ENCODE peak calls at places on chromosomes 3 and 15, in four cellular contexts. J is A549, X is HepG2, Y is K562. L is an unnamed sample.

GRCh38 chr3:28786446-28786845 is 437.8 kb upstream of the AZI2 start:
- DNase-seq in J (no peak), X (no peak), Y (no peak), L (no peak)

GRCh38 chr3:197238842-197239241 is 59.6 kb downstream of the DLG1 start:
- DNase-seq in J (no peak), X (no peak), Y (no peak), L (no peak)

GRCh38 chr3:3600665-3601340 is 198.4 kb upstream of the LRRN1 start:
- DNase-seq in J (no peak), X (no peak), Y (no peak), L (no peak)

GRCh38 chr3:42690191-42690590 is 4.9 kb downstream of the KLHL40 start:
- DNase-seq in J (no peak), X (no peak), Y (no peak), L (no peak)

GRCh38 chr3:51340989-51341636 is 44.0 kb upstream of the MANF start:
- DNase-seq in J (peak; percentile 4), X (peak; percentile 14), Y (no peak), L (no peak)

GRCh38 chr15:49370782-49371181 is 52.3 kb upstream of the FGF7 start:
- DNase-seq in J (peak; percentile 23), X (no peak), Y (no peak), L (no peak)

GRCh38 chr3:18062289-18063025 is 320.0 kb upstream of the TBC1D5 start:
- DNase-seq in J (no peak), X (no peak), Y (no peak), L (no peak)

GRCh38 chr3:30605005-30605404 is 1.4 kb upstream of the TGFBR2 start:
- DNase-seq in J (no peak), X (no peak), Y (no peak), L (no peak)

GRCh38 chr3:126202281-126203079 is 22.1 kb upstream of the ALDH1L1 start:
- DNase-seq in J (no peak), X (no peak), Y (no peak), L (no peak)

GRCh38 chr3:141289228-141289772 is 57.7 kb downstream of the PXYLP1 start:
- DNase-seq in J (no peak), X (no peak), Y (no peak), L (no peak)
- TF ChIP-seq PHF8 in J (no peak), X (no peak), Y (no peak), L (no peak)

DNA sequence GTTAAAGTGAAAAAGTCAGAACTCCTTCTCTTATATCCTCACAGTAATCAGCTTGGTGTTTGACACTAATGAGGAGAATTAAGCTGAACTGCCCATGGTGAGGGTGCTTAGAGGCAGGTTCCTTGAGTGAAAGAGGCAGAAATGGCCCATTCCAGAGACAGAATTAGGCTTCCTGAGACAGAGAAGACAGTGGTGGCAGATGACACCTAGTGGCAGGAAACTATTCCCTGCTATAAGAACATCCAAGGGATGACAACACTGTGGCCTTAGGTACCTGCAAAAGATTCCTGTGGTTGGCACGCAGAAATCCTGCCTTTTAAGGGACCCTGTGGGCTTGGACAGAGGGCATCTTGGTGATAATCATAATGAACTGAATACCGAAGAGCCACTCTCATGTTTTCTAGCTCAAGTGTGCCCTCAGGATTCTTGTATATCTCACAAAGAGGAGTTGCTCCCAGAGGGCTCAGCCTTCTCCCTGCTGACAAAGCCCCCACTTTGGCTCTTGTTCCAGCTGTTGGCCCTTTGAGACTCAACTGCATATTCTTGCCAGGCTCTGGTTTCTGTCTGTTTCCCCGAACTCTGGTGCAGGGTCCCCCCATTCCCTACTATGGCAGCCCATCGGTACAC is 56.0 kb downstream of the KBTBD12 start:
- DNase-seq in J (peak; percentile 63), X (peak; percentile 34), Y (peak; percentile 37), L (no peak)
- TF ChIP-seq MAFK in J (no peak), X (no peak), Y (no peak), L (no peak)

DNA sequence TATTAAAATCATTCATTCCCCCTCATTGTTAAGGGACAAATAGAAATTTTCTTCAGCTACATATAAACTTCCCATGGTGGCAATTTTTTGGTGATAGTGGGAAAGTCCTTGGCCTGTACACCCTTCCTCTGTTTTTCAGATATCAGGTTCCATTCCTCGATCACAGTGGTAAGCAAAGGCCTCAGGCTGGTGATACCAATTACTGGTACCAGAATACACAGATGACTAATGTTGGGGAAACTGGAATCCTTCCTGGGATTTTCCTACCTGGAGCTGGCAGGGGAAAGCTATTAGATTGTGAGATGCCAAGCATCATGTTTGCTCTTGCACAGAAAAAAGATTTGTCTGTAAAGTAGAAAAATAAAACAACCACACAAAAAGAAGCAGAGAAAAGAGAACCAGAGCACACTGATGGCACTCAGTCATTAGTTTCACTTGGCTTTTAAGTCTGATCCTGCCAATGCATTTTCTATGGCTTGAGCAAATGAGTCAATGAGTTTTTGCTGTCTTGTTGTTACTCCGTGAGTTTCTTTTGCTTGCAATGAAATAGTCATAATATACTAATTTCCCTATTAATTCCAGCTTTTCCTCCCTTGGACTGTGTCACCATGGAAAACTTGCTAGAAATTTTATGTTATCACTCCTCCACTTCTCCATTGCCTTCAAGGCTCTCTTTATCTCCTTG is 795.0 kb downstream of the ROBO1 start:
- DNase-seq in J (no peak), X (peak; percentile 54), Y (no peak), L (no peak)
- TF ChIP-seq PHF8 in J (no peak), X (no peak), Y (no peak), L (no peak)

GRCh38 chr3:146747051-146747450 is 141.9 kb upstream of the PLSCR5 start:
- DNase-seq in J (no peak), X (no peak), Y (no peak), L (no peak)

GRCh38 chr3:146746190-146746589 is 141.0 kb upstream of the PLSCR5 start:
- DNase-seq in J (no peak), X (no peak), Y (no peak), L (no peak)

GRCh38 chr3:146750196-146750595 is 145.1 kb upstream of the PLSCR5 start:
- DNase-seq in J (no peak), X (no peak), Y (no peak), L (no peak)

DNA sequence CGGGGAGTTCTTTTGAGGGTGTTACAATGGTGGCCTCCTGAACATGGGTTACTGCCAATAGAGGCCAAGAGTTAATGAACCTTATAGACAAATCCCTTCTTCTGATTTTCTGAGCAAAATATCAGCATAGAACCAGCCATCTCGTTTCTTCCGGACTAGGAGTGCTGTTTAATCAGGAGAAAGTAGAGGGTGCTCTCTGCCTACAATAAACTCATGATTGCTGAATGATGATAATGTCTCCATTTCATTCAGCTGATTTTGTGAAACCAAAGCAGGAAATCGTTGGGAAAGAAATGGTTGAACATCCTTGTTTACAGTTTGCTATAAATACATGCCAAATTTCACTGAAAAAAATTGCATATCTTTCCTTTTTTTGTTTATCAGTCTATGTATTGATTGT is 142.8 kb upstream of the PLSCR5 start:
- DNase-seq in J (peak; percentile 10), X (no peak), Y (no peak), L (no peak)
- TF ChIP-seq MAFK in J (no peak), X (no peak), Y (no peak), L (no peak)

DNA sequence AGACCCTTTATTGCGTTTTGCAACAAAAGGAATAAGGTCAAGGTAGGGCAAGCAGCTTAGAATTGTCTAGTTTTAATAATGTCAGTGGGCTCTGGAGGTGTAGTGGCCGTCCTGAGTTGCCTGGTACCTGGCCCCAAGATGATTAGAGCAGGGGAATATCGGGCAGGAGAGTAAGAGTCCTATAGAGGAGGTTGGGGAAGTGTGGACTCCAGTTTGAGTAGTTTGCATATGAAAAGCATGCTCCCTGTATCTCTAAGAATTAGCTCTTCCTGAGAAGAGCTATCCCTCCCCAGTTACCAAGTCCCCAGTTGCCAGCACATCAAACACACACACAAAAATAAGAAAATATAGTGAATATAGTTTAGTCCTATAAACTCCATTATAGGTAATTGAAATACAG is 49.2 kb upstream of the ST3GAL6 start:
- DNase-seq in J (no peak), X (no peak), Y (no peak), L (no peak)
- TF ChIP-seq PHF8 in J (no peak), X (no peak), Y (no peak), L (no peak)

L was measured in H1.